ENCODE peak calls at places on chromosomes 6 and 20, in eight cellular contexts. Z, U, D, A, B, C, P and F are unnamed samples.

GRCh38 chr6:18266524-18266908 is 2.2 kb upstream of the DEK start:
- DNase-seq in Z (no peak), U (no peak), D (no peak), A (no peak), B (no peak), C (no peak), P (no peak), F (no peak)

GRCh38 chr6:40779399-40779798 is 192.2 kb upstream of the LRFN2 start:
- DNase-seq in Z (no peak), U (no peak), D (peak; percentile 97), A (peak; percentile 35), B (no peak), C (no peak), P (no peak), F (no peak)

GRCh38 chr6:129709451-129709908 is 497 bp downstream of the ARHGAP18 start:
- DNase-seq in Z (no peak), U (no peak), D (peak; percentile 47), A (peak; percentile 61), B (no peak), C (no peak), P (no peak), F (peak; percentile 80)

GRCh38 chr20:41664584-41664983 is 46.4 kb upstream of the CHD6 start:
- DNase-seq in Z (no peak), U (no peak), D (peak; percentile 12), A (peak; percentile 55), B (no peak), C (peak; percentile 70), P (no peak), F (no peak)

GRCh38 chr20:22698443-22698842 is 114.1 kb upstream of the FOXA2 start:
- DNase-seq in Z (no peak), U (no peak), D (no peak), A (peak; percentile 59), B (no peak), C (no peak), P (no peak), F (no peak)

GRCh38 chr6:158817298-158818007 is 1.7 kb downstream of the EZR start:
- DNase-seq in Z (no peak), U (peak; percentile 46), D (peak; percentile 51), A (peak; percentile 35), B (no peak), C (no peak), P (peak; percentile 22), F (peak; percentile 91)

GRCh38 chr20:4266183-4266582 is 250.8 kb upstream of the RNF24 start:
- DNase-seq in Z (no peak), U (no peak), D (no peak), A (no peak), B (no peak), C (no peak), P (no peak), F (no peak)

GRCh38 chr6:170229851-170230519 is 60.9 kb downstream of the DLL1 start:
- DNase-seq in Z (no peak), U (no peak), D (no peak), A (no peak), B (no peak), C (no peak), P (no peak), F (no peak)

GRCh38 chr6:136511397-136511796 is 38.8 kb downstream of the MAP7 start:
- DNase-seq in Z (no peak), U (no peak), D (no peak), A (no peak), B (no peak), C (no peak), P (no peak), F (no peak)

GRCh38 chr6:129875610-129876515 is 14.7 kb upstream of the TMEM244 start:
- DNase-seq in Z (no peak), U (no peak), D (no peak), A (no peak), B (no peak), C (no peak), P (no peak), F (no peak)

GRCh38 chr20:62832951-62833391 is 16.1 kb downstream of the COL9A3 start:
- DNase-seq in Z (no peak), U (no peak), D (no peak), A (no peak), B (no peak), C (no peak), P (no peak), F (peak; percentile 72)

GRCh38 chr6:37511910-37512399 is 12.3 kb upstream of the CCDC167 start:
- DNase-seq in Z (no peak), U (no peak), D (no peak), A (no peak), B (no peak), C (no peak), P (no peak), F (no peak)

GRCh38 chr6:34416877-34417371 is 8.9 kb downstream of the RPS10 start:
- DNase-seq in Z (no peak), U (no peak), D (no peak), A (no peak), B (no peak), C (no peak), P (no peak), F (no peak)

GRCh38 chr6:18323935-18324707 is 59.8 kb upstream of the DEK start:
- DNase-seq in Z (no peak), U (peak; percentile 35), D (peak; percentile 80), A (peak; percentile 74), B (no peak), C (peak; percentile 68), P (no peak), F (no peak)

GRCh38 chr6:134020543-134020942 is 31.9 kb downstream of the SLC2A12 start:
- DNase-seq in Z (no peak), U (no peak), D (no peak), A (no peak), B (no peak), C (no peak), P (no peak), F (no peak)

GRCh38 chr6:6246539-6246938 is 73.9 kb downstream of the F13A1 start:
- DNase-seq in Z (no peak), U (no peak), D (no peak), A (no peak), B (no peak), C (no peak), P (no peak), F (no peak)

GRCh38 chr20:58565461-58566175 is 50.4 kb upstream of the APCDD1L start:
- DNase-seq in Z (no peak), U (no peak), D (no peak), A (no peak), B (no peak), C (no peak), P (no peak), F (no peak)

GRCh38 chr6:46746691-46747090 is at the start of gene ANKRD66:
- DNase-seq in Z (no peak), U (no peak), D (no peak), A (no peak), B (no peak), C (no peak), P (no peak), F (no peak)

GRCh38 chr20:22232473-22232872 is 351.9 kb downstream of the FOXA2 start:
- DNase-seq in Z (no peak), U (no peak), D (no peak), A (no peak), B (no peak), C (no peak), P (no peak), F (no peak)

GRCh38 chr20:47493175-47493953 is 8.3 kb upstream of the NCOA3 start:
- DNase-seq in Z (no peak), U (peak; percentile 68), D (peak; percentile 57), A (peak; percentile 76), B (peak; percentile 59), C (no peak), P (peak; percentile 53), F (peak; percentile 94)

GRCh38 chr20:407953-408842 is at the start of gene RBCK1:
- DNase-seq in Z (peak; percentile 83), U (peak; percentile 93), D (peak; percentile 83), A (peak; percentile 81), B (peak; percentile 82), C (peak; percentile 98), P (peak; percentile 89), F (peak; percentile 84)

GRCh38 chr20:16003310-16003709 is 569.9 kb downstream of the KIF16B start:
- DNase-seq in Z (no peak), U (no peak), D (no peak), A (no peak), B (no peak), C (no peak), P (no peak), F (no peak)

GRCh38 chr6:101765281-101765680 is 371.8 kb downstream of the GRIK2 start:
- DNase-seq in Z (no peak), U (no peak), D (no peak), A (no peak), B (no peak), C (no peak), P (no peak), F (no peak)

GRCh38 chr20:329325-329695 is 4.0 kb downstream of the SOX12 start:
- DNase-seq in Z (no peak), U (no peak), D (no peak), A (no peak), B (no peak), C (no peak), P (no peak), F (no peak)

GRCh38 chr20:35093245-35093884 is 758 bp upstream of the TRPC4AP start:
- DNase-seq in Z (no peak), U (no peak), D (peak; percentile 88), A (peak; percentile 85), B (peak; percentile 14), C (no peak), P (peak; percentile 49), F (no peak)